ENCODE peak calls at places on chromosomes 2 and 18, in six cellular contexts. One of them, this sample, is unnamed.

GRCh38 chr2:70671059-70671685 is 96.8 kb downstream of the ADD2 start:
- DNase-seq in brain microvascular endothelial cell: no peak
- DNase-seq in IMR-90: no peak
- DNase-seq in sigmoid colon: peak
- DNase-seq in osteocyte: no peak
- DNase-seq in colonic mucosa: no peak
- DNase-seq in this sample: no peak

GRCh38 chr2:20990446-20990988 is 53.4 kb downstream of the APOB start:
- DNase-seq in brain microvascular endothelial cell: no peak
- DNase-seq in IMR-90: no peak
- DNase-seq in sigmoid colon: no peak
- DNase-seq in osteocyte: no peak
- DNase-seq in colonic mucosa: no peak
- DNase-seq in this sample: no peak

GRCh38 chr2:121075006-121075545 is 209.9 kb downstream of the TFCP2L1 start:
- DNase-seq in brain microvascular endothelial cell: peak
- DNase-seq in IMR-90: peak
- DNase-seq in sigmoid colon: peak
- DNase-seq in osteocyte: no peak
- DNase-seq in colonic mucosa: no peak
- DNase-seq in this sample: no peak

GRCh38 chr18:58373486-58373885 is 255.4 kb downstream of the ALPK2 start:
- DNase-seq in brain microvascular endothelial cell: no peak
- DNase-seq in IMR-90: no peak
- DNase-seq in sigmoid colon: no peak
- DNase-seq in osteocyte: no peak
- DNase-seq in colonic mucosa: no peak
- DNase-seq in this sample: no peak

GRCh38 chr18:8744656-8745055 is 39.3 kb downstream of the MTCL1 start:
- DNase-seq in brain microvascular endothelial cell: no peak
- DNase-seq in IMR-90: peak
- DNase-seq in sigmoid colon: no peak
- DNase-seq in osteocyte: no peak
- DNase-seq in colonic mucosa: no peak
- DNase-seq in this sample: no peak

GRCh38 chr2:161796192-161796591 is 172.0 kb downstream of the SLC4A10 start:
- DNase-seq in brain microvascular endothelial cell: no peak
- DNase-seq in IMR-90: no peak
- DNase-seq in sigmoid colon: no peak
- DNase-seq in osteocyte: no peak
- DNase-seq in colonic mucosa: no peak
- DNase-seq in this sample: no peak

GRCh38 chr18:25931126-25931525 is 159.3 kb downstream of the SS18 start:
- DNase-seq in brain microvascular endothelial cell: no peak
- DNase-seq in IMR-90: no peak
- DNase-seq in sigmoid colon: no peak
- DNase-seq in osteocyte: no peak
- DNase-seq in colonic mucosa: no peak
- DNase-seq in this sample: no peak

GRCh38 chr2:238999290-238999741 is 151.4 kb downstream of the TWIST2 start:
- DNase-seq in brain microvascular endothelial cell: no peak
- DNase-seq in IMR-90: no peak
- DNase-seq in sigmoid colon: peak
- DNase-seq in osteocyte: peak
- DNase-seq in colonic mucosa: no peak
- DNase-seq in this sample: peak

GRCh38 chr2:134441153-134441863 is 187.4 kb downstream of the MGAT5 start:
- DNase-seq in brain microvascular endothelial cell: no peak
- DNase-seq in IMR-90: no peak
- DNase-seq in sigmoid colon: no peak
- DNase-seq in osteocyte: no peak
- DNase-seq in colonic mucosa: no peak
- DNase-seq in this sample: no peak

GRCh38 chr2:14433946-14434495 is 198.5 kb upstream of the LRATD1 start:
- DNase-seq in brain microvascular endothelial cell: no peak
- DNase-seq in IMR-90: no peak
- DNase-seq in sigmoid colon: no peak
- DNase-seq in osteocyte: no peak
- DNase-seq in colonic mucosa: no peak
- DNase-seq in this sample: no peak

GRCh38 chr2:80365762-80366161 is 61.2 kb upstream of the LRRTM1 start:
- DNase-seq in brain microvascular endothelial cell: no peak
- DNase-seq in IMR-90: no peak
- DNase-seq in sigmoid colon: no peak
- DNase-seq in osteocyte: no peak
- DNase-seq in colonic mucosa: no peak
- DNase-seq in this sample: no peak

GRCh38 chr2:67462741-67463496 is 65.8 kb downstream of the ETAA1 start:
- DNase-seq in brain microvascular endothelial cell: no peak
- DNase-seq in IMR-90: no peak
- DNase-seq in sigmoid colon: no peak
- DNase-seq in osteocyte: no peak
- DNase-seq in colonic mucosa: no peak
- DNase-seq in this sample: no peak

GRCh38 chr2:73036779-73037165 is 34.7 kb downstream of the SFXN5 start:
- DNase-seq in brain microvascular endothelial cell: no peak
- DNase-seq in IMR-90: no peak
- DNase-seq in sigmoid colon: no peak
- DNase-seq in osteocyte: no peak
- DNase-seq in colonic mucosa: no peak
- DNase-seq in this sample: no peak

GRCh38 chr2:129193961-129194360 is 785.5 kb upstream of the RAB6C start:
- DNase-seq in brain microvascular endothelial cell: no peak
- DNase-seq in IMR-90: no peak
- DNase-seq in sigmoid colon: no peak
- DNase-seq in osteocyte: no peak
- DNase-seq in colonic mucosa: no peak
- DNase-seq in this sample: no peak

GRCh38 chr2:129192841-129193253 is 786.6 kb upstream of the RAB6C start:
- DNase-seq in brain microvascular endothelial cell: no peak
- DNase-seq in IMR-90: no peak
- DNase-seq in sigmoid colon: no peak
- DNase-seq in osteocyte: no peak
- DNase-seq in colonic mucosa: no peak
- DNase-seq in this sample: no peak

GRCh38 chr2:129189617-129190016 is 789.8 kb upstream of the RAB6C start:
- DNase-seq in brain microvascular endothelial cell: no peak
- DNase-seq in IMR-90: no peak
- DNase-seq in sigmoid colon: no peak
- DNase-seq in osteocyte: no peak
- DNase-seq in colonic mucosa: no peak
- DNase-seq in this sample: no peak

GRCh38 chr2:129191530-129191929 is 787.9 kb upstream of the RAB6C start:
- DNase-seq in brain microvascular endothelial cell: no peak
- DNase-seq in IMR-90: no peak
- DNase-seq in sigmoid colon: no peak
- DNase-seq in osteocyte: no peak
- DNase-seq in colonic mucosa: no peak
- DNase-seq in this sample: no peak

DNA sequence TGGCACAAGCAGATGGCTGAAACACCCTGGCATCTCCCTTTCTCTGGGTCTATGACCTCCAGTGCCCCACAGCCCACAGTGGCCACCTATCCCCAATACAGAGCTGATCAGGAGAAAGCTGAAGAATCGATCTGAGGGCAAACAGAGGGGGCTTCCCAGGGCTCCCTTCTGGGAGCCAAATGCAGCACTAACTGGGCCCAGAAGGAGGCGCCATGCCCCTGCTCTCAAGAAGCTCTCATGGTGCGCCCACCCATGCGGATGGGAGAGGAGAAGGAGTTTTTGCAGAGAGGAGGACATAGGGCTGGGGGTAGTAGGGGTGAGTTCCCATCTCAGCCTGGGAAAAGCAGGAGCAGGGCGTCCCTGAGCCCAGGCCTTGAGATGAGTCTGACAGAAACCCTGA is 787.3 kb upstream of the RAB6C start:
- DNase-seq in brain microvascular endothelial cell: no peak
- DNase-seq in IMR-90: no peak
- DNase-seq in sigmoid colon: no peak
- DNase-seq in osteocyte: no peak
- DNase-seq in colonic mucosa: no peak
- DNase-seq in this sample: no peak
- TF ChIP-seq CTCF in brain microvascular endothelial cell: no peak
- TF ChIP-seq CTCF in IMR-90: no peak
- TF ChIP-seq CTCF in sigmoid colon: no peak
- TF ChIP-seq CTCF in osteocyte: no peak
- TF ChIP-seq CTCF in colonic mucosa: no peak
- TF ChIP-seq CTCF in this sample: no peak

DNA sequence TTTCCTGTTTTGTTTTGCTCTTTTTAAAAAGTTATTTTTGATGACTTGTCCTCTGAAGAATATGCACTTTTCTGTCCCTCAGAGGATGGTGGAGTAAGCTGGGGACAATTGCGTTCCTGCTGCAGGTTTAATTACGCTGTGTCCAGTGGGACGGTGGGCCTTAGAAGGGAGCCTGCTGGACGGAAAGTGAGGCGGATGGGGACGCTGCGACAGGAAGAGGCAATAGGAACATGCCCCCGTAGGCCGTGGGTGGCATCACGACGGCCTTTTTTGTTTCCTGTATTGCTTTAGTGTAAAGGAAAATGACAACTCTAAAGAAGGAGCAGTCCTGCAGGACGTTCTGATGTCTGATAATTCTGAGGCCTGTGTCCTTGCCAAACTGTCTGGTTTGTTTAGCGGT is 121.6 kb downstream of the NFATC1 start:
- DNase-seq in brain microvascular endothelial cell: no peak
- DNase-seq in IMR-90: no peak
- DNase-seq in sigmoid colon: no peak
- DNase-seq in osteocyte: peak
- DNase-seq in colonic mucosa: peak
- DNase-seq in this sample: no peak
- TF ChIP-seq CTCF in brain microvascular endothelial cell: no peak
- TF ChIP-seq CTCF in IMR-90: no peak
- TF ChIP-seq CTCF in sigmoid colon: no peak
- TF ChIP-seq CTCF in osteocyte: no peak
- TF ChIP-seq CTCF in colonic mucosa: no peak
- TF ChIP-seq CTCF in this sample: no peak

DNA sequence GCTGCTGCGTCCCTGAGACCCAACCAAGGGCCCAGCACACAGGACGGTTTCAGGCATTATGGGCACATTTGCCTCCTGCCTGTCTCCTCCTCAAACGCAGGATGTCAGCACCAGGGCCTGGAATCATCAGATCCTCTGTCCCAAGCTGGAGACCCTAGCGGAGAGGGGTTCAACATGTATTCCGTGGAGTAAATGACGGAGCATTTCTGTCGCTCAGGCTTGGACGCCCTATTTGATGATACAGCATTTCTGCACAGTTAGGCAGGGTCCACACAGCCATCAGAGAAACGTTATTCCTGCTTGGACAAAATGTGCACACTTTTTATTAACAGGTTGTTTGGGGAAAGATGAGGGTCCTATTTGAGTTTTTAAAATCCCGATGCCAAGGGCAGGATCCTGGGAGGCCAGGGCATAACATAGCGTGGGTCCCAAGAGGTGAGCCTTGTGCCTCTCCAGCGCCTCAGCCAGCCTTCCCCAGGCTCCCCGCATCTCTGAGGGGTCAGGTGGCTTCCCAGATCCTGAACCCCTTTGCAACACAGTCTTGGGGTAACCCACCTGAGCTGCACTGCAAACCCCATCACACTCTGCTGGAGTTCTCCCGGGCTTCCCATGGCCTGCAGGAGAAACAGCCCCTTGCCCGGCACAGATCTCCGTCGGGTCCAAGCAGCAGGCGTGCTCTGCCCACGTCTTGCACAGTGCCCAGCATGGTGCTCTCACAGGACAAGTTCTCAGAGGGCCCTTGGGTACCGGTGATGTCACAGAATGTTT is 319.7 kb upstream of the MYT1L start:
- DNase-seq in brain microvascular endothelial cell: no peak
- DNase-seq in IMR-90: no peak
- DNase-seq in sigmoid colon: peak
- DNase-seq in osteocyte: peak
- DNase-seq in colonic mucosa: no peak
- DNase-seq in this sample: no peak
- TF ChIP-seq CTCF in brain microvascular endothelial cell: no peak
- TF ChIP-seq CTCF in IMR-90: no peak
- TF ChIP-seq CTCF in sigmoid colon: no peak
- TF ChIP-seq CTCF in osteocyte: no peak
- TF ChIP-seq CTCF in colonic mucosa: no peak
- TF ChIP-seq CTCF in this sample: no peak

DNA sequence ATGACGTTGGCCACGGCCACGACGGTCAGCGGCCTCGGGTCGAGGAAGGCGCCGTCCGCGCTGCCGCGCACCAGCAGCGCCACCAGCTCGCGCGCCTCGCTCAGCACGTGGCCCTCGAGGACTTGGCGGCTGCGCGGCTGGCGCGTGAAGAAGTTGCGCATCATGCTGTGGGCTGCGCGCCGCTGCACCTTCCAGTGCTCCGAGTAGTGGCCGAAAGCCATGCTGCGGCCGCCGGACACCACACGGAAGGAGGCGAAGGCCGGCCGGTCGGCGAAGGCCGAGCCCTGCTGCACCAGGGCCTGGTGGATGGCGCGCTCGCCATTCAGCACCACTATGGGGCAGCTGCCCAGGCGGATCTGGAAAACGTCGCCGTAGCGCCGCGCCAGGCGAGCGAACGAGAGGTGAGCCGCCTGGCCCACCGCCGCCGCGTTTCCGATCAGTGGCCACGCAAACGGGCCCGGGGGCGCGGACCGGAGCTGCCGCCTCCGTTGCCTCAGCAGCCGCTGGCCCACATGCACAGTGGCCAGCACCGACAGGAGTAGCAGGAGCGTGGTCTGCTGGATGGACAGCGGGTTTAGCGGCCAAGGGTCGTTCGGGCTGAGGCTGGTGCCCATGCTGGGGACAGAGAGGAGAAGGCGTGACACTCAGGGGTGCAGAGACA is 1.0 kb downstream of the CYP1B1 start:
- DNase-seq in brain microvascular endothelial cell: no peak
- DNase-seq in IMR-90: no peak
- DNase-seq in sigmoid colon: no peak
- DNase-seq in osteocyte: no peak
- DNase-seq in colonic mucosa: no peak
- DNase-seq in this sample: peak
- TF ChIP-seq CTCF in brain microvascular endothelial cell: no peak
- TF ChIP-seq CTCF in IMR-90: no peak
- TF ChIP-seq CTCF in sigmoid colon: no peak
- TF ChIP-seq CTCF in osteocyte: no peak
- TF ChIP-seq CTCF in colonic mucosa: no peak
- TF ChIP-seq CTCF in this sample: peak

GRCh38 chr18:35688757-35689156 is 107.2 kb downstream of the GALNT1 start:
- DNase-seq in brain microvascular endothelial cell: no peak
- DNase-seq in IMR-90: no peak
- DNase-seq in sigmoid colon: no peak
- DNase-seq in osteocyte: no peak
- DNase-seq in colonic mucosa: no peak
- DNase-seq in this sample: no peak
- TF ChIP-seq CTCF in brain microvascular endothelial cell: no peak
- TF ChIP-seq CTCF in IMR-90: no peak
- TF ChIP-seq CTCF in sigmoid colon: no peak
- TF ChIP-seq CTCF in osteocyte: no peak
- TF ChIP-seq CTCF in colonic mucosa: no peak
- TF ChIP-seq CTCF in this sample: no peak

GRCh38 chr2:119011910-119012209 is 69.9 kb downstream of the MARCO start:
- DNase-seq in brain microvascular endothelial cell: no peak
- DNase-seq in IMR-90: no peak
- DNase-seq in sigmoid colon: no peak
- DNase-seq in osteocyte: peak
- DNase-seq in colonic mucosa: no peak
- DNase-seq in this sample: no peak
- TF ChIP-seq CTCF in brain microvascular endothelial cell: no peak
- TF ChIP-seq CTCF in IMR-90: no peak
- TF ChIP-seq CTCF in sigmoid colon: no peak
- TF ChIP-seq CTCF in osteocyte: no peak
- TF ChIP-seq CTCF in colonic mucosa: no peak
- TF ChIP-seq CTCF in this sample: no peak

GRCh38 chr2:37925063-37925897 is at the start of gene RMDN2:
- DNase-seq in brain microvascular endothelial cell: peak
- DNase-seq in IMR-90: peak
- DNase-seq in sigmoid colon: peak
- DNase-seq in osteocyte: peak
- DNase-seq in colonic mucosa: peak
- DNase-seq in this sample: peak
- TF ChIP-seq CTCF in brain microvascular endothelial cell: peak
- TF ChIP-seq CTCF in IMR-90: peak
- TF ChIP-seq CTCF in sigmoid colon: no peak
- TF ChIP-seq CTCF in osteocyte: no peak
- TF ChIP-seq CTCF in colonic mucosa: no peak
- TF ChIP-seq CTCF in this sample: peak

This sample was measured in type B pancreatic cell.